ENCODE peak calls at places on chromosome 14, in five cellular contexts. E is heart left ventricle, N is suprapubic skin, H is breast epithelium, R is left ventricle myocardium inferior. V is an unnamed sample.

GRCh38 chr14:53193193-53193592 is 40.1 kb upstream of the DDHD1 start:
- DNase-seq in E (no peak), R (no peak), H (no peak), N (no peak), V (no peak)

GRCh38 chr14:104389326-104390220 is 190.0 kb upstream of the C14orf180 start:
- DNase-seq in R (no peak), E (no peak), N (peak; percentile 42), H (peak; percentile 2), V (no peak)

GRCh38 chr14:64673748-64674147 is 30.5 kb upstream of the PLEKHG3 start:
- DNase-seq in R (no peak), H (no peak), N (no peak), E (no peak), V (no peak)

GRCh38 chr14:103402700-103403099 is 17.5 kb downstream of the MARK3 start:
- DNase-seq in E (no peak), N (no peak), H (no peak), R (no peak), V (no peak)

GRCh38 chr14:28609228-28609828 is 157.3 kb upstream of the FOXG1 start:
- DNase-seq in H (peak; percentile 27), N (no peak), E (peak; percentile 14), R (no peak), V (no peak)

GRCh38 chr14:55221186-55221585 is 29.8 kb upstream of the DLGAP5 start:
- DNase-seq in R (no peak), H (no peak), E (no peak), N (no peak), V (no peak)

GRCh38 chr14:24436355-24437019 is 6.1 kb downstream of the SDR39U1 start:
- DNase-seq in N (peak; percentile 61), R (no peak), E (no peak), H (no peak), V (peak; percentile 83)

GRCh38 chr14:94239416-94239815 is 53.7 kb downstream of the SERPINA10 start:
- DNase-seq in H (no peak), N (no peak), E (no peak), R (no peak), V (no peak)

GRCh38 chr14:56741325-56741724 is 69.0 kb downstream of the OTX2 start:
- DNase-seq in N (no peak), E (no peak), H (no peak), R (no peak), V (no peak)

GRCh38 chr14:92670177-92670576 is 78.2 kb downstream of the LGMN start:
- DNase-seq in E (peak; percentile 62), H (no peak), R (no peak), N (no peak), V (no peak)

GRCh38 chr14:58315606-58316005 is 17.3 kb downstream of the ARID4A start:
- DNase-seq in N (no peak), E (no peak), H (no peak), R (no peak), V (no peak)

GRCh38 chr14:52002542-52002941 is 13.2 kb downstream of the RTRAF start:
- DNase-seq in R (no peak), N (no peak), E (no peak), H (no peak), V (no peak)

GRCh38 chr14:105710119-105711057 is 184.0 kb downstream of the TMEM121 start:
- DNase-seq in E (no peak), H (no peak), R (no peak), N (no peak), V (no peak)

GRCh38 chr14:100842799-100843198 is 16.9 kb downstream of the MEG3 start:
- DNase-seq in N (no peak), E (no peak), H (no peak), R (no peak), V (no peak)

DNA sequence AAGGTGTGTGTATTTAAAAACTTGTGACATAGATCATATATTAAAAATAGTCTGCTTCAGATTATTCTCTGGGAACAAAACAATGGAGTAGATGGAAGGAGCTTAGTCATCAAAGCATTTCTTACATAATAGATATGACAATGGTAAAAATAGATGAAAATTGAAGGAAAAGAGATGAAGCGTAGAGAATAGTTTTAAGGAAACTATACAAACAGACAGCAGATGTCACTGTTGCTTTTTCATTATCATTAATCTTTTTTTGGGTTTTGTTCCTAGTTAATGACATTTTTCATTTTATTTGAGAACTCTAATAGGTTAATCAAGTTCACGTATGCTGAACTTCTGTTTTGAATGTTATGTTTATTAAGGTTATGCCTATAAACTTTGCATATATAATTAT is 149.2 kb upstream of the FBXO33 start:
- DNase-seq in R (no peak), N (no peak), H (no peak), E (no peak), V (no peak)
- TF ChIP-seq CTCF in R (peak; percentile 30), N (no peak), H (no peak), E (no peak), V (peak; percentile 13)

DNA sequence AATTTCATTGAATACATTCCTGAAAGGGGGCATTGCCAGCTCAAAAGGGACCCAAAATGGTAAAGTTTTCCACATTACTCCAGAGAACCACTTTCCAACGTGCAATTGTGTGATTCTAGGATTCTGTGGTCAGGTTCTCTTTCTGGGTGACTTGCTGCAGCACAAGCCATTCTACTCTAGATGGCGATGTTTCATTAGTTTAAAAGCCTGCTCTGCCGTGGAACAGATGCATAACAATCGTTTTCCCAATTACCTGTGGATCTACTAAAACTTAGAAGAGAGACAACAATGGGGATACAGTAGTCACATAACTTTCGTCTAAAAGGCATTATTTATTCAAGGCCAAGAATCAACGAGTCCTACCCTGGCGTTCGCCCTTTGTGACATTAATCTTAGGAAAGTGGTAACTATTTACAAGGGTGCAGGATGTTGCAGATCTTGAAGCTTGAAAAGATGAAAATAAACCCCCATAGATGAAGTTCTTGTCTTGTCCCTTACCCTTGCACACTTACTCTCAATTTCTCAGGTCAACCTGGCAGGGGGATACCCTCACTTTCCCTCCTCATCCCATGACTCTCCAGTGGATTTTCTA is 400.9 kb downstream of the SNAPC1 start:
- DNase-seq in R (no peak), E (no peak), H (no peak), N (no peak), V (peak; percentile 21)
- TF ChIP-seq CTCF in R (peak; percentile 75), E (peak; percentile 53), H (peak; percentile 51), N (peak; percentile 12), V (peak; percentile 90)

DNA sequence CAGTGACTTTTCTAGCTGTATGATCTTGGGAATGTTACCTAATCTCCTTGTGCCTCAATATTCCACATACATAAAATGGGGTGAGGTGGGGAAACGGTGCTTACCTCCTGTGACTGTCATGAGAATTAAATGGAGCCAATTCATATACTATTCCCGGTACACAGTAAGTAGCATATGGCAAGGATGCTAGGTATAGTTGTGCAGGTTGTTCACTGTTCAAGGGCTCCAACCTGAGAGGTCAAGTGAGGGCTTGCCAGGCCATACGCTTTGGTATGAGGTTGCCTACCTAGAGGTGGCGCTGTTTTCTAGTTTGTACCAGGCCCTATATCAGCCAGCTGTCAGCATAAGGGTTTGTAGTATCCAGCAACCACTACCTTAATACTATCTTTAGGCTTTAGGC is 3.6 kb upstream of the BATF start:
- DNase-seq in H (no peak), E (no peak), R (no peak), N (no peak), V (no peak)
- TF ChIP-seq CTCF in H (no peak), E (peak; percentile 17), R (peak; percentile 32), N (no peak), V (peak; percentile 3)

GRCh38 chr14:75884198-75884611 is 97.6 kb downstream of the TGFB3 start:
- DNase-seq in R (no peak), N (no peak), H (peak; percentile 23), E (no peak), V (no peak)
- TF ChIP-seq CTCF in R (peak; percentile 19), N (no peak), H (peak; percentile 10), E (peak; percentile 7), V (peak; percentile 3)

GRCh38 chr14:31763041-31763440 is 201.8 kb downstream of the NUBPL start:
- DNase-seq in H (no peak), R (no peak), E (no peak), N (no peak), V (no peak)
- TF ChIP-seq CTCF in H (no peak), R (no peak), E (no peak), N (no peak), V (no peak)

V was measured in D721Med.